ENCODE peak calls at places on chromosomes 4 and X, in eight cellular contexts. One of them, this sample, is unnamed.

GRCh38 chr4:56297801-56298200 is 89.5 kb downstream of the AASDH start:
- DNase-seq in HFF-Myc: no peak
- DNase-seq in stimulated activated CD8-positive, alpha-beta memory T cell treated with anti-CD3 and anti-CD28 coated beads, Interleukin-15, amount 100 ng/mL, for 24 hours: no peak
- DNase-seq in T-helper 1 cell: no peak
- DNase-seq in suprapubic skin: no peak
- DNase-seq in effector memory CD8-positive, alpha-beta T cell: no peak
- DNase-seq in Caki2: no peak
- DNase-seq in GM13976: no peak
- DNase-seq in this sample: no peak

GRCh38 chr4:7199771-7200441 is 7.6 kb downstream of the SORCS2 start:
- DNase-seq in HFF-Myc: no peak
- DNase-seq in stimulated activated CD8-positive, alpha-beta memory T cell treated with anti-CD3 and anti-CD28 coated beads, Interleukin-15, amount 100 ng/mL, for 24 hours: no peak
- DNase-seq in T-helper 1 cell: no peak
- DNase-seq in suprapubic skin: no peak
- DNase-seq in effector memory CD8-positive, alpha-beta T cell: no peak
- DNase-seq in Caki2: no peak
- DNase-seq in GM13976: no peak
- DNase-seq in this sample: peak

GRCh38 chr4:178599521-178599920 is 1157.3 kb upstream of the AGA start:
- DNase-seq in HFF-Myc: no peak
- DNase-seq in stimulated activated CD8-positive, alpha-beta memory T cell treated with anti-CD3 and anti-CD28 coated beads, Interleukin-15, amount 100 ng/mL, for 24 hours: no peak
- DNase-seq in T-helper 1 cell: no peak
- DNase-seq in suprapubic skin: no peak
- DNase-seq in effector memory CD8-positive, alpha-beta T cell: no peak
- DNase-seq in Caki2: no peak
- DNase-seq in GM13976: no peak
- DNase-seq in this sample: no peak

GRCh38 chrX:9644335-9644734 is 121.3 kb downstream of the GPR143 start:
- DNase-seq in HFF-Myc: no peak
- DNase-seq in stimulated activated CD8-positive, alpha-beta memory T cell treated with anti-CD3 and anti-CD28 coated beads, Interleukin-15, amount 100 ng/mL, for 24 hours: no peak
- DNase-seq in T-helper 1 cell: peak
- DNase-seq in suprapubic skin: no peak
- DNase-seq in effector memory CD8-positive, alpha-beta T cell: peak
- DNase-seq in Caki2: peak
- DNase-seq in GM13976: peak
- DNase-seq in this sample: no peak

GRCh38 chr4:38078590-38079381 is 118.6 kb downstream of the PTTG2 start:
- DNase-seq in HFF-Myc: peak
- DNase-seq in stimulated activated CD8-positive, alpha-beta memory T cell treated with anti-CD3 and anti-CD28 coated beads, Interleukin-15, amount 100 ng/mL, for 24 hours: no peak
- DNase-seq in T-helper 1 cell: no peak
- DNase-seq in suprapubic skin: no peak
- DNase-seq in effector memory CD8-positive, alpha-beta T cell: no peak
- DNase-seq in Caki2: peak
- DNase-seq in GM13976: no peak
- DNase-seq in this sample: no peak

GRCh38 chrX:13029831-13030771 is 14.3 kb downstream of the FAM9C start:
- DNase-seq in HFF-Myc: no peak
- DNase-seq in stimulated activated CD8-positive, alpha-beta memory T cell treated with anti-CD3 and anti-CD28 coated beads, Interleukin-15, amount 100 ng/mL, for 24 hours: no peak
- DNase-seq in T-helper 1 cell: no peak
- DNase-seq in suprapubic skin: no peak
- DNase-seq in effector memory CD8-positive, alpha-beta T cell: no peak
- DNase-seq in Caki2: peak
- DNase-seq in GM13976: no peak
- DNase-seq in this sample: no peak

GRCh38 chrX:13009256-13009655 is 34.3 kb downstream of the TMSB4X start:
- DNase-seq in HFF-Myc: no peak
- DNase-seq in stimulated activated CD8-positive, alpha-beta memory T cell treated with anti-CD3 and anti-CD28 coated beads, Interleukin-15, amount 100 ng/mL, for 24 hours: no peak
- DNase-seq in T-helper 1 cell: no peak
- DNase-seq in suprapubic skin: no peak
- DNase-seq in effector memory CD8-positive, alpha-beta T cell: no peak
- DNase-seq in Caki2: no peak
- DNase-seq in GM13976: no peak
- DNase-seq in this sample: peak

GRCh38 chr4:1246901-1247810 is 1.8 kb downstream of the CTBP1 start:
- DNase-seq in HFF-Myc: no peak
- DNase-seq in stimulated activated CD8-positive, alpha-beta memory T cell treated with anti-CD3 and anti-CD28 coated beads, Interleukin-15, amount 100 ng/mL, for 24 hours: no peak
- DNase-seq in T-helper 1 cell: no peak
- DNase-seq in suprapubic skin: peak
- DNase-seq in effector memory CD8-positive, alpha-beta T cell: no peak
- DNase-seq in Caki2: no peak
- DNase-seq in GM13976: peak
- DNase-seq in this sample: no peak

GRCh38 chr4:82975792-82976191 is 34.8 kb downstream of the LIN54 start:
- DNase-seq in HFF-Myc: peak
- DNase-seq in stimulated activated CD8-positive, alpha-beta memory T cell treated with anti-CD3 and anti-CD28 coated beads, Interleukin-15, amount 100 ng/mL, for 24 hours: no peak
- DNase-seq in T-helper 1 cell: no peak
- DNase-seq in suprapubic skin: no peak
- DNase-seq in effector memory CD8-positive, alpha-beta T cell: no peak
- DNase-seq in Caki2: no peak
- DNase-seq in GM13976: no peak
- DNase-seq in this sample: no peak

GRCh38 chrX:65451663-65452062 is 82.9 kb downstream of the LAS1L start:
- DNase-seq in HFF-Myc: no peak
- DNase-seq in stimulated activated CD8-positive, alpha-beta memory T cell treated with anti-CD3 and anti-CD28 coated beads, Interleukin-15, amount 100 ng/mL, for 24 hours: no peak
- DNase-seq in T-helper 1 cell: peak
- DNase-seq in suprapubic skin: no peak
- DNase-seq in effector memory CD8-positive, alpha-beta T cell: no peak
- DNase-seq in Caki2: peak
- DNase-seq in GM13976: peak
- DNase-seq in this sample: no peak

This sample was measured in breast epithelium.